ENCODE peak calls at places on chromosomes 13 and 19, in eight cellular contexts. L is tibial artery; V is lower lobe of right lung; R is pancreas; I is CD8-positive, alpha-beta memory T cell; A is substantia nigra; N is ascending aorta; H is SJSA1. Y is an unnamed sample.

GRCh38 chr19:53131085-53131484 is 1.6 kb downstream of the ZNF415 start:
- DNase-seq in I (no peak), A (no peak), N (no peak), V (no peak), H (no peak), R (no peak), L (no peak), Y (no peak)

GRCh38 chr13:49214917-49215376 is 5.2 kb upstream of the MLNR start:
- DNase-seq in L (peak; percentile 62), I (peak; percentile 54), N (no peak), A (no peak), V (peak; percentile 71), H (no peak), R (no peak), Y (peak; percentile 22)

GRCh38 chr19:16849168-16849567 is 20.0 kb downstream of the SIN3B start:
- DNase-seq in H (no peak), N (no peak), L (no peak), V (no peak), I (no peak), R (no peak), A (no peak), Y (no peak)

GRCh38 chr13:29129616-29130015 is 309.5 kb downstream of the MTUS2 start:
- DNase-seq in H (no peak), V (no peak), A (no peak), R (no peak), L (no peak), I (no peak), N (no peak), Y (no peak)

GRCh38 chr19:29645911-29646310 is 19.4 kb upstream of the PLEKHF1 start:
- DNase-seq in A (no peak), L (peak; percentile 55), H (no peak), I (no peak), V (peak; percentile 28), R (peak; percentile 34), N (no peak), Y (no peak)

GRCh38 chr19:40217921-40218890 is at the start of gene TTC9B:
- DNase-seq in H (peak; percentile 46), R (no peak), N (no peak), A (no peak), I (peak; percentile 66), V (no peak), L (no peak), Y (no peak)

GRCh38 chr19:50204811-50205675 is 1.6 kb downstream of the MYH14 start:
- DNase-seq in A (no peak), R (peak; percentile 90), N (no peak), L (no peak), I (no peak), H (no peak), V (peak; percentile 91), Y (no peak)

GRCh38 chr19:58091251-58091995 is 6.6 kb downstream of the ZSCAN18 start:
- DNase-seq in V (no peak), L (no peak), A (no peak), N (no peak), H (no peak), I (no peak), R (no peak), Y (no peak)

GRCh38 chr19:4606921-4607678 is 32.2 kb upstream of the TNFAIP8L1 start:
- DNase-seq in L (no peak), R (peak; percentile 55), V (no peak), H (no peak), A (no peak), I (no peak), N (no peak), Y (peak; percentile 16)

GRCh38 chr19:41325947-41326706 is 16.2 kb downstream of the CCDC97 start:
- DNase-seq in L (peak; percentile 31), R (no peak), A (no peak), V (no peak), I (peak; percentile 60), N (no peak), H (no peak), Y (peak; percentile 26)

GRCh38 chr19:49080392-49080791 is 4.9 kb upstream of the SNRNP70 start:
- DNase-seq in A (no peak), L (no peak), N (no peak), I (no peak), H (no peak), V (no peak), R (no peak), Y (no peak)

GRCh38 chr13:71610876-71611275 is 256.1 kb downstream of the DACH1 start:
- DNase-seq in V (no peak), N (no peak), L (no peak), H (no peak), I (no peak), A (no peak), R (no peak), Y (no peak)

GRCh38 chr19:38115264-38115802 is 108.7 kb downstream of the DPF1 start:
- DNase-seq in I (no peak), L (no peak), N (no peak), A (no peak), V (no peak), H (no peak), R (no peak), Y (no peak)

GRCh38 chr13:98910501-98910951 is 67.3 kb downstream of the DOCK9 start:
- DNase-seq in L (peak; percentile 24), N (no peak), A (no peak), R (no peak), H (peak; percentile 92), V (no peak), I (no peak), Y (no peak)

GRCh38 chr13:77779461-77780272 is 82.2 kb downstream of the SLAIN1 start:
- DNase-seq in N (no peak), R (peak; percentile 24), H (no peak), L (peak; percentile 28), I (no peak), V (peak; percentile 43), A (no peak), Y (no peak)

GRCh38 chr19:48290341-48290922 is 20.6 kb downstream of the ZNF114 start:
- DNase-seq in R (peak; percentile 20), L (no peak), A (no peak), N (no peak), V (no peak), I (no peak), H (peak; percentile 64), Y (no peak)

GRCh38 chr13:79282976-79283375 is 123.1 kb downstream of the RBM26 start:
- DNase-seq in V (no peak), I (no peak), H (no peak), L (no peak), N (no peak), R (no peak), A (no peak), Y (no peak)

GRCh38 chr19:47444388-47444821 is 25.1 kb upstream of the MEIS3 start:
- DNase-seq in A (no peak), I (peak; percentile 55), R (no peak), H (no peak), V (no peak), N (no peak), L (no peak), Y (no peak)

DNA sequence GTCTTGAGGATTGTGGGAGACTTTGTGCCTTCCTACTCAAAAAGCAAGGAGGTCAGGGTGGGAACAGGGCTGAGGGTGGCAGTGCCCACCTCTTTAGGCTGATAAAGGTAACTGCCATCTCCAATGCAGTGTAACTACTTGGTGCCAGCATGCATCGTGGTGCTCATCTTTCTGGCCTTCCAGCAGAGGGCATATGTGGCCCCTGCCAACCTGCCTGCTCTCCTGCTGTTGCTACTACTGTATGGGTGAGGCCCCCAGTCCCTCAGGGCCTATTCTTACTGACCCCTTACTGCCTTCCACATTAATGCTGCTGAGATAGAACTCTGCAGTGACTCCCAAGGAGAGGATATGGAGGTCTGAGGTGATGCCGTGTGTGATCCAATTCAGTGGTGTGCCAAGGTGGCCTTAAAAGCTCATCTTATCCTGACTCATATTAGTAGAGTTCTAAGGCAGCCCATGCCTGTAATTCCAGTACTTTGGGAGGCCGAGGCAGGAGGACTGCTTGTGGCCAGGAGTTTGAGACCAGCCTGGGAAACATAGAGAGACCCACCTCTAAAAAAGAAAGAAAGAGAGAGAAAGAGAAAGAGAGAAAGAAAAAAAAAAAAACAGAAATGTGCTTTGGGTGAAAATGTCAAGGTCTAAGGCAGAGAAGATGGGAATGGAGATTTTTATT is 9.6 kb upstream of the ARHGAP45 start:
- DNase-seq in R (no peak), V (no peak), N (no peak), A (no peak), I (peak; percentile 70), L (no peak), H (no peak), Y (no peak)
- H3K27ac ChIP-seq in R (no peak overlapping the region), V (no peak overlapping the region), N (no peak overlapping the region), A (no peak overlapping the region), I (no peak overlapping the region), L (no peak overlapping the region), H (no peak overlapping the region), Y (no peak overlapping the region)

GRCh38 chr19:7101498-7102253 is 32.2 kb downstream of the ZNF557 start:
- DNase-seq in L (no peak), V (no peak), H (no peak), N (no peak), R (no peak), I (no peak), A (no peak), Y (no peak)
- H3K27ac ChIP-seq in L (no peak overlapping the region), V (no peak overlapping the region), H (no peak overlapping the region), N (no peak overlapping the region), R (no peak overlapping the region), I (no peak overlapping the region), A (no peak overlapping the region), Y (no peak overlapping the region)

GRCh38 chr13:112781287-112781686 is 91.4 kb downstream of the ATP11A start:
- DNase-seq in V (no peak), H (peak; percentile 22), R (no peak), I (no peak), L (no peak), A (no peak), N (no peak), Y (no peak)
- H3K27ac ChIP-seq in V (peak overlapping the region; percentile 80), H (no peak overlapping the region), R (peak overlapping the region; percentile 10), I (no peak overlapping the region), L (no peak overlapping the region), A (peak overlapping the region; percentile 39), N (no peak overlapping the region), Y (peak overlapping the region; percentile 42)

GRCh38 chr13:35455022-35455421 is 21.5 kb downstream of the MAB21L1 start:
- DNase-seq in L (no peak), A (no peak), H (no peak), R (no peak), I (no peak), V (no peak), N (no peak), Y (no peak)
- H3K27ac ChIP-seq in L (no peak overlapping the region), A (no peak overlapping the region), H (no peak overlapping the region), R (no peak overlapping the region), I (no peak overlapping the region), V (no peak overlapping the region), N (no peak overlapping the region), Y (no peak overlapping the region)

GRCh38 chr13:113535381-113535781 is 44.9 kb upstream of the DCUN1D2 start:
- DNase-seq in H (no peak), L (no peak), A (no peak), V (peak; percentile 14), I (no peak), R (no peak), N (no peak), Y (no peak)
- H3K27ac ChIP-seq in H (no peak overlapping the region), L (no peak overlapping the region), A (no peak overlapping the region), V (no peak overlapping the region), I (no peak overlapping the region), R (no peak overlapping the region), N (no peak overlapping the region), Y (no peak overlapping the region)